ENCODE peak calls at places on chromosomes 4 and X, in five cellular contexts. D, P, M, V and H are unnamed samples.

GRCh38 chrX:78168065-78168464 is 28.6 kb upstream of the TAF9B start:
- DNase-seq in P (peak; percentile 6), D (no peak), M (no peak), V (no peak), H (no peak)

GRCh38 chr4:65535128-65535527 is 135.2 kb downstream of the EPHA5 start:
- DNase-seq in V (no peak), M (no peak), D (no peak), P (no peak), H (no peak)

GRCh38 chrX:34521563-34521962 is 135.5 kb downstream of the TMEM47 start:
- DNase-seq in P (no peak), D (no peak), V (no peak), M (no peak), H (no peak)

GRCh38 chrX:107565916-107566602 is 62.3 kb upstream of the PRPS1 start:
- DNase-seq in V (no peak), M (peak; percentile 8), D (no peak), P (peak; percentile 53), H (no peak)

GRCh38 chrX:16867947-16868346 is 2.2 kb downstream of the RBBP7 start:
- DNase-seq in D (no peak), V (no peak), M (no peak), P (no peak), H (no peak)

GRCh38 chr4:83561381-83561780 is 25.5 kb downstream of the GPAT3 start:
- DNase-seq in V (no peak), D (peak; percentile 43), M (no peak), P (peak; percentile 64), H (no peak)

GRCh38 chrX:46294234-46294633 is 251.0 kb downstream of the ZNF674 start:
- DNase-seq in P (peak; percentile 25), V (no peak), D (no peak), M (no peak), H (no peak)

GRCh38 chr4:70996014-70996353 is 2.5 kb downstream of the DCK start:
- DNase-seq in M (no peak), P (no peak), D (peak; percentile 52), V (no peak), H (no peak)

GRCh38 chr4:54167508-54167907 is 61.6 kb upstream of the PDGFRA start:
- DNase-seq in M (no peak), P (no peak), V (no peak), D (no peak), H (no peak)

GRCh38 chr4:142558851-142559250 is 287.2 kb downstream of the INPP4B start:
- DNase-seq in M (no peak), P (peak; percentile 40), D (no peak), V (no peak), H (no peak)

GRCh38 chr4:142095886-142096605 is 459.7 kb downstream of the IL15 start:
- DNase-seq in P (peak; percentile 91), D (no peak), V (no peak), M (no peak), H (no peak)

GRCh38 chr4:174403177-174403543 is 119.1 kb downstream of the HPGD start:
- DNase-seq in P (no peak), D (no peak), V (no peak), M (no peak), H (no peak)

GRCh38 chr4:137677851-137678250 is 145.6 kb upstream of the PCDH18 start:
- DNase-seq in D (no peak), P (peak; percentile 69), V (no peak), M (no peak), H (no peak)

GRCh38 chr4:77697860-77698599 is 92.4 kb downstream of the CXCL13 start:
- DNase-seq in P (peak; percentile 88), D (no peak), V (no peak), M (peak; percentile 12), H (no peak)

GRCh38 chrX:45479196-45479834 is 278.6 kb upstream of the DIPK2B start:
- DNase-seq in P (peak; percentile 72), M (no peak), V (no peak), D (no peak), H (no peak)

GRCh38 chr4:81698536-81698935 is 226.8 kb upstream of the RASGEF1B start:
- DNase-seq in P (no peak), M (no peak), D (no peak), V (no peak), H (no peak)

GRCh38 chr4:184167576-184167975 is 50.1 kb downstream of the ENPP6 start:
- DNase-seq in D (no peak), P (no peak), M (no peak), V (no peak), H (peak; percentile 36)

GRCh38 chr4:107035711-107036601 is at the start of gene DKK2:
- DNase-seq in V (no peak), M (peak; percentile 29), P (peak; percentile 33), D (peak; percentile 19), H (peak; percentile 45)

GRCh38 chr4:38076153-38076669 is 116.0 kb downstream of the PTTG2 start:
- DNase-seq in V (no peak), P (no peak), M (no peak), D (no peak), H (no peak)

GRCh38 chr4:110049951-110050925 is 137.6 kb downstream of the EGF start:
- DNase-seq in D (peak; percentile 65), P (peak; percentile 64), M (peak; percentile 43), V (peak; percentile 32), H (peak; percentile 47)

GRCh38 chr4:160353548-160353947 is 1250.7 kb downstream of the RAPGEF2 start:
- DNase-seq in P (no peak), D (no peak), V (no peak), M (no peak), H (no peak)

GRCh38 chr4:76691767-76692689 is 205.9 kb downstream of the SOWAHB start:
- DNase-seq in V (no peak), P (no peak), D (no peak), M (no peak), H (no peak)

GRCh38 chr4:138223191-138223910 is 18.8 kb downstream of the SLC7A11 start:
- DNase-seq in M (no peak), P (no peak), V (no peak), D (no peak), H (no peak)

GRCh38 chr4:88775529-88775928 is 77.9 kb upstream of the NAP1L5 start:
- DNase-seq in M (no peak), D (no peak), P (no peak), V (no peak), H (no peak)

GRCh38 chr4:185235480-185236154 is 26.2 kb downstream of the SNX25 start:
- DNase-seq in M (no peak), P (peak; percentile 54), D (no peak), V (no peak), H (no peak)

GRCh38 chrX:65195621-65196020 is 219.4 kb upstream of the ZC4H2 start:
- DNase-seq in D (no peak), V (no peak), M (no peak), P (no peak), H (no peak)

GRCh38 chr4:124282301-124282898 is 430.1 kb downstream of the ANKRD50 start:
- DNase-seq in P (no peak), V (no peak), D (no peak), M (no peak), H (no peak)

GRCh38 chrX:118727686-118728339 is 407 bp downstream of the IL13RA1 start:
- DNase-seq in M (peak; percentile 15), P (peak; percentile 39), D (no peak), V (no peak), H (peak; percentile 28)

GRCh38 chr4:177147668-177148067 is 162.0 kb upstream of the NEIL3 start:
- DNase-seq in V (no peak), P (no peak), D (no peak), M (no peak), H (no peak)

GRCh38 chr4:122728781-122729330 is 3.6 kb upstream of the BBS12 start:
- DNase-seq in V (no peak), D (no peak), M (no peak), P (peak; percentile 10), H (no peak)

GRCh38 chrX:155966876-155967275 is 30.6 kb upstream of the IL9R start:
- DNase-seq in M (no peak), V (no peak), P (no peak), D (peak; percentile 65), H (peak; percentile 31)

GRCh38 chr4:6342530-6343293 is 73.1 kb downstream of the WFS1 start:
- DNase-seq in V (no peak), M (no peak), D (no peak), P (peak; percentile 25), H (no peak)

GRCh38 chr4:153207027-153207426 is 2.8 kb downstream of the TRIM2 start:
- DNase-seq in V (no peak), M (no peak), P (no peak), D (peak; percentile 55), H (no peak)

GRCh38 chr4:105990933-105991332 is 95.7 kb downstream of the NPNT start:
- DNase-seq in D (no peak), P (peak; percentile 41), M (no peak), V (no peak), H (no peak)

GRCh38 chrX:129461801-129462456 is 61.4 kb downstream of the SMARCA1 start:
- DNase-seq in M (no peak), D (no peak), P (no peak), V (no peak), H (no peak)

GRCh38 chrX:129462707-129463106 is 60.6 kb downstream of the SMARCA1 start:
- DNase-seq in D (no peak), V (no peak), P (no peak), M (no peak), H (no peak)
- TF ChIP-seq CTCF in D (no peak), V (no peak), P (peak; percentile 11), M (no peak), H (no peak)

GRCh38 chr4:3385719-3386440 is 55.9 kb upstream of the HGFAC start:
- DNase-seq in D (no peak), M (no peak), P (no peak), V (no peak), H (no peak)
- TF ChIP-seq CTCF in D (no peak), M (no peak), P (no peak), V (no peak), H (no peak)

GRCh38 chr4:178296669-178297068 is 854.4 kb upstream of the AGA start:
- DNase-seq in P (no peak), M (no peak), V (no peak), D (no peak), H (no peak)
- TF ChIP-seq CTCF in P (no peak), M (no peak), V (no peak), D (no peak), H (no peak)

DNA sequence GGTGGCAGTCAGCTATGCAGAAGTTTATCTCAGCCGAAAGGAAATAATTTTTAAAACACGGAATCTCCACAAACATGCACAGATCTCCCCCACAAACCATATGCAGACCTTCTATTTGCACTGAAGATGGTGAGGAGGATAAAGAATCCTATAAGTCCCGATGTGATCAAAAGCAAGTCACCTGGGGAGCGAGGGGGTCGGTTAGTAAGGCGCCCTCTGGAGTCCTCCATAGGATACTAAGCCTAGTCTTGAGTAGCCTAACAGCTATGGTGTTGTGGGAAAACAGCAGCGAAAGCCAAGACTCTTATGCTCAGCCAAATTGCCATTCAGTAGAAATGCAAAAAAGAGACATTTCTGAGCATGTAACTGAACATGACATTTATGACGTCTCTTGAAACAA is 210.9 kb downstream of the FRMPD4 start:
- DNase-seq in V (no peak), M (no peak), P (no peak), D (no peak), H (no peak)
- TF ChIP-seq CTCF in V (no peak), M (no peak), P (no peak), D (no peak), H (no peak)

GRCh38 chr4:170464614-170465197 is 374.9 kb upstream of the AADAT start:
- DNase-seq in D (no peak), P (no peak), V (no peak), M (no peak), H (no peak)
- TF ChIP-seq CTCF in D (no peak), P (no peak), V (no peak), M (no peak), H (no peak)